ENCODE peak calls at places on chromosomes 7 and 10, in nine cellular contexts. V is GM12878, Z is endodermal cell, R is adipocyte, E is PC-3, M is IMR-90, O is mesendoderm, W is NT2/D1, J is HCT116. L is an unnamed sample. For H3K36me3, the result is how much of the 10 kb centered on the place peaks cover.

GRCh38 chr7:140027866-140028265 is 34.9 kb downstream of the PARP12 start:
- DNase-seq in V (no peak), Z (no peak), R (no peak), E (no peak), M (no peak), O (no peak), W (no peak), J (no peak), L (no peak)

GRCh38 chr10:24901686-24902399 is 50.6 kb downstream of the PRTFDC1 start:
- DNase-seq in V (peak), Z (no peak), R (peak), E (peak), M (peak), O (peak), W (no peak), J (peak), L (no peak)

GRCh38 chr7:64947252-64948000 is 43.4 kb downstream of the ZNF117 start:
- DNase-seq in V (no peak), Z (peak), R (peak), E (no peak), M (no peak), O (no peak), W (no peak), J (no peak), L (no peak)

GRCh38 chr10:76984559-76985443 is 652.8 kb downstream of the KCNMA1 start:
- DNase-seq in V (no peak), Z (peak), R (peak), E (peak), M (peak), O (peak), W (peak), J (peak), L (no peak)

GRCh38 chr10:62724465-62724864 is 80.1 kb upstream of the ADO start:
- DNase-seq in V (no peak), Z (no peak), R (no peak), E (no peak), M (no peak), O (no peak), W (no peak), J (peak), L (no peak)

GRCh38 chr10:93412801-93413200 is 69.3 kb downstream of the MYOF start:
- DNase-seq in V (no peak), Z (no peak), R (no peak), E (no peak), M (no peak), O (no peak), W (no peak), J (no peak), L (no peak)

GRCh38 chr7:37901236-37901827 is 15.3 kb downstream of the SFRP4 start:
- DNase-seq in V (no peak), Z (no peak), R (peak), E (peak), M (peak), O (peak), W (peak), J (peak), L (peak)

GRCh38 chr10:34655286-34656170 is 159.6 kb downstream of the PARD3 start:
- DNase-seq in V (no peak), Z (peak), R (peak), E (peak), M (peak), O (peak), W (peak), J (peak), L (peak)

GRCh38 chr10:132234860-132235259 is 48.1 kb downstream of the DPYSL4 start:
- DNase-seq in V (no peak), Z (no peak), R (no peak), E (no peak), M (no peak), O (no peak), W (no peak), J (no peak), L (no peak)

GRCh38 chr10:98067165-98067564 is 36.7 kb upstream of the CRTAC1 start:
- DNase-seq in V (no peak), Z (no peak), R (no peak), E (no peak), M (no peak), O (no peak), W (no peak), J (no peak), L (no peak)

GRCh38 chr7:24477807-24478655 is 95.2 kb upstream of the PALS2 start:
- DNase-seq in V (no peak), Z (peak), R (peak), E (peak), M (peak), O (peak), W (peak), J (no peak), L (no peak)

GRCh38 chr7:157573244-157573643 is 236.4 kb downstream of the DNAJB6 start:
- DNase-seq in V (no peak), Z (no peak), R (no peak), E (no peak), M (no peak), O (no peak), W (no peak), J (no peak), L (no peak)

GRCh38 chr10:62842983-62843382 is 26.8 kb upstream of the EGR2 start:
- DNase-seq in V (no peak), Z (no peak), R (no peak), E (no peak), M (no peak), O (no peak), W (no peak), J (no peak), L (no peak)

GRCh38 chr7:25235471-25235870 is 7.2 kb upstream of the NPVF start:
- DNase-seq in V (no peak), Z (no peak), R (no peak), E (no peak), M (no peak), O (no peak), W (no peak), J (no peak), L (no peak)

GRCh38 chr10:11401314-11402222 is 209.9 kb downstream of the USP6NL start:
- DNase-seq in V (no peak), Z (peak), R (no peak), E (no peak), M (no peak), O (no peak), W (no peak), J (no peak), L (no peak)

GRCh38 chr7:25288536-25289283 is 60.4 kb upstream of the NPVF start:
- DNase-seq in V (no peak), Z (no peak), R (no peak), E (no peak), M (no peak), O (no peak), W (no peak), J (no peak), L (no peak)

GRCh38 chr10:69160809-69161225 is 19.2 kb upstream of the SUPV3L1 start:
- DNase-seq in V (no peak), Z (no peak), R (peak), E (peak), M (peak), O (no peak), W (no peak), J (no peak), L (no peak)

GRCh38 chr7:128247640-128248194 is 6.6 kb downstream of the LEP start:
- DNase-seq in V (no peak), Z (no peak), R (peak), E (peak), M (peak), O (no peak), W (no peak), J (peak), L (no peak)

GRCh38 chr7:100802951-100803350 is 24.4 kb downstream of the EPHB4 start:
- DNase-seq in V (no peak), Z (no peak), R (peak), E (no peak), M (no peak), O (no peak), W (no peak), J (no peak), L (no peak)

GRCh38 chr10:8056891-8057331 is 2.4 kb downstream of the GATA3 start:
- DNase-seq in V (peak), Z (peak), R (no peak), E (no peak), M (no peak), O (no peak), W (no peak), J (no peak), L (no peak)

GRCh38 chr7:31633894-31634494 is 53.0 kb upstream of the PPP1R17 start:
- DNase-seq in V (no peak), Z (peak), R (peak), E (peak), M (peak), O (peak), W (peak), J (peak), L (peak)

GRCh38 chr7:100584677-100585510 is 1.0 kb downstream of the LRCH4 start:
- DNase-seq in V (no peak), Z (peak), R (peak), E (peak), M (peak), O (peak), W (no peak), J (no peak), L (no peak)

GRCh38 chr7:79051915-79052314 is 401.6 kb downstream of the MAGI2 start:
- DNase-seq in V (no peak), Z (no peak), R (no peak), E (no peak), M (peak), O (peak), W (no peak), J (no peak), L (no peak)

GRCh38 chr7:83457022-83457892 is 191.7 kb downstream of the SEMA3E start:
- DNase-seq in V (no peak), Z (no peak), R (peak), E (no peak), M (no peak), O (peak), W (no peak), J (no peak), L (no peak)

GRCh38 chr10:102409604-102410426 is 8.8 kb downstream of the PSD start:
- DNase-seq in V (no peak), Z (peak), R (peak), E (no peak), M (no peak), O (no peak), W (no peak), J (no peak), L (no peak)

GRCh38 chr7:28169166-28169713 is 11.4 kb downstream of the JAZF1 start:
- DNase-seq in V (no peak), Z (no peak), R (no peak), E (peak), M (peak), O (peak), W (no peak), J (no peak), L (no peak)

GRCh38 chr7:116434820-116435341 is 64.7 kb upstream of the CAV2 start:
- DNase-seq in V (no peak), Z (no peak), R (peak), E (peak), M (peak), O (no peak), W (no peak), J (peak), L (peak)

GRCh38 chr10:26199841-26200240 is 16.7 kb upstream of the GAD2 start:
- DNase-seq in V (no peak), Z (no peak), R (no peak), E (no peak), M (no peak), O (peak), W (no peak), J (no peak), L (no peak)

GRCh38 chr10:30988831-30989458 is 42.7 kb downstream of the ZNF438 start:
- DNase-seq in V (no peak), Z (no peak), R (peak), E (no peak), M (peak), O (no peak), W (no peak), J (no peak), L (no peak)

GRCh38 chr7:19663816-19664531 is 44.9 kb downstream of the POLR1F start:
- DNase-seq in V (peak), Z (no peak), R (peak), E (peak), M (no peak), O (no peak), W (no peak), J (no peak), L (no peak)

GRCh38 chr7:94655884-94656657 is at the start of gene SGCE:
- DNase-seq in V (peak), Z (peak), R (peak), E (peak), M (peak), O (peak), W (peak), J (peak), L (no peak)

GRCh38 chr10:114053946-114054345 is 10.3 kb downstream of the ADRB1 start:
- DNase-seq in V (no peak), Z (no peak), R (peak), E (no peak), M (no peak), O (no peak), W (no peak), J (no peak), L (no peak)

GRCh38 chr7:45682358-45682735 is 108.2 kb downstream of the ADCY1 start:
- DNase-seq in V (no peak), Z (peak), R (no peak), E (no peak), M (no peak), O (no peak), W (no peak), J (no peak), L (no peak)

GRCh38 chr7:66146701-66147100 is 32.1 kb downstream of the CRCP start:
- DNase-seq in V (no peak), Z (no peak), R (peak), E (no peak), M (peak), O (no peak), W (no peak), J (no peak), L (no peak)

GRCh38 chr7:98281757-98282652 is 519 bp downstream of the BRI3 start:
- DNase-seq in V (no peak), Z (no peak), R (peak), E (no peak), M (no peak), O (no peak), W (no peak), J (no peak), L (no peak)

GRCh38 chr7:98278408-98278807 is 3.1 kb upstream of the BRI3 start:
- DNase-seq in V (no peak), Z (no peak), R (no peak), E (no peak), M (no peak), O (no peak), W (no peak), J (no peak), L (no peak)

GRCh38 chr7:98280791-98281756 is at the start of gene BRI3:
- DNase-seq in V (peak), Z (peak), R (peak), E (peak), M (peak), O (peak), W (peak), J (peak), L (no peak)

GRCh38 chr7:98278936-98279335 is 2.5 kb upstream of the BRI3 start:
- DNase-seq in V (no peak), Z (no peak), R (no peak), E (no peak), M (no peak), O (no peak), W (no peak), J (no peak), L (no peak)

DNA sequence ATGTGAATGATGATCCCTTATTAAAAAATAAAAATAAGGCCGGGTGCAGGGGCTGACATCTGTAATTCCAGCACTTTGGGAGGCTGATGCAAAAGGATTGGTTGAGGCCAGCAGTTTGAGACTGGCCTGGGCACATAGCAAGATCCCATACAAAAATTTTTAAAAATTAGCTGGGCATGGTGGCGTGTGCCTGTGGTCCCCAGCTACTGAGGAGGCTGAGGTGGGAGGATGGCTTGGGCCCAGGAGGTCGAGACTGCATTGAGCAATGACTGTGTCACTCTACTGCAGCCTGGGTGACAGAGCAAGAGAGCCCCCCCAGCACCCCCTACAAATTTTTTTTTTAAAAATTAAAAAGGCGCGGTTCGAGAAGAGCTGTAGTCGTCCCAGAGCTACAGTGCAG is 1.2 kb upstream of the BRI3 start:
- DNase-seq in V (no peak), Z (no peak), R (no peak), E (no peak), M (no peak), O (no peak), W (no peak), J (no peak), L (no peak)
- H3K4me3 ChIP-seq in V (no peak), Z (peak), R (peak), E (peak), M (no peak), O (no peak), W (peak), J (peak), L (no peak)

GRCh38 chr7:99000904-99001442 is 122.6 kb downstream of the TRRAP start:
- DNase-seq in V (no peak), Z (peak), R (no peak), E (no peak), M (no peak), O (no peak), W (no peak), J (no peak), L (no peak)

GRCh38 chr7:99002146-99002826 is 124.0 kb downstream of the TRRAP start:
- DNase-seq in V (no peak), Z (no peak), R (no peak), E (no peak), M (no peak), O (no peak), W (no peak), J (no peak), L (no peak)

GRCh38 chr7:99000196-99000903 is 122.0 kb downstream of the TRRAP start:
- DNase-seq in V (no peak), Z (peak), R (no peak), E (no peak), M (no peak), O (no peak), W (no peak), J (no peak), L (no peak)

GRCh38 chr7:99002827-99003212 is 124.5 kb downstream of the TRRAP start:
- DNase-seq in V (no peak), Z (peak), R (no peak), E (no peak), M (no peak), O (no peak), W (no peak), J (no peak), L (no peak)

DNA sequence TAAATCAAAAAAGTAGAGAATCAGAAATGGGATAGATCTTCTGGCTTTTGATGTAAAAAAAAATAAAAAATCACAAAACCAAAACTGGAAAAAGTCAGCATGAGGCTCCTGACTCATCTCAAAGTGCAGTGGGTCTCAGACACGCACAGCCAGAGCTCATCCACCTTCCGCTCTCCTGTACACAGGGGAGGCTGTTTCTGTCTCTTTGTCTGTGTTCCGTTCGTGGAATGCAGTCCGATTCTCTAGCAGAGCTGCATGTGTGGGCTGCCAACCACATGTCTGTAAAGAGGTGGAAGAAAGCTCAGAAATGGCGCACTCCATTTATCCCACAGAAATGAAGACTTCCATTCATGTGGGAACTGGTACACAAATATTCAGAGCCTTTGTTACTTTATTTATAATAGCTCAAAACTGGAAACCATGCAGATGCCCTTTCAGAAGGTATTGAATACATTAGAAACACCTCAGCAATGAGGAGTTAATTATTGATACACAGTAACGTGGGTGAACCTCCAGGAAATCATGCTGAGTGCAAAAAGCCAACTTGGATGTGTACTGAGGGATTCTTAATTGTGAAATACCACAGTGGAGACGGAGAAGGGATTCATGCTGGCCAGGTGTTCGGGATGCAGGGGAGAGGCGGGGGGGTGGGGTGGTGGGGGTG is 123.3 kb downstream of the TRRAP start:
- DNase-seq in V (no peak), Z (no peak), R (no peak), E (no peak), M (no peak), O (no peak), W (no peak), J (no peak), L (no peak)
- H3K36me3 ChIP-seq in V (under half), Z (half or more), R (half or more), E (under half), M (half or more), O (under half), W (half or more), J (under half), L (half or more)

DNA sequence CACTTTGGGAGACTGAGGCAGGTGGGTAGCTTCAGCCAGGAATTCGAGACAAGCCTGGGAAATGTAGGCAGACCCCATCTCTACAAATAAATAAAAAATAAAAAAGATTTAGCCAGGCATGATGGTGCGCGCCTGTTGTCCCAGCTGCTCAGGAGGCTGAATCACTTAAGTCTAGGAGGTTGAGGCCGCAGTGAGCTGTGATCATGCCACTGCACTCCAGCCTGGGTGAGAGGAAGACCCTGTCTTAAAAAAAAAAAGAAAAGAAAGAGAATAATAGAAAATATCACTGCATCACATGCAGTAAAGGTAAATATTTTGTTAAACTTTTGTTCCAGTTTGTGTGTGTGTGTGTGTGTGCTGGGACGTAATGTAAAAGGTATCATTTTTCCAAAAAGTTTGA is 3.0 kb downstream of the STRIP2 start:
- DNase-seq in V (no peak), Z (no peak), R (no peak), E (no peak), M (no peak), O (no peak), W (no peak), J (no peak), L (no peak)
- H3K9ac ChIP-seq in V (no peak), Z (no peak), R (no peak), E (no peak), M (no peak), O (no peak), W (no peak), J (no peak), L (no peak)

DNA sequence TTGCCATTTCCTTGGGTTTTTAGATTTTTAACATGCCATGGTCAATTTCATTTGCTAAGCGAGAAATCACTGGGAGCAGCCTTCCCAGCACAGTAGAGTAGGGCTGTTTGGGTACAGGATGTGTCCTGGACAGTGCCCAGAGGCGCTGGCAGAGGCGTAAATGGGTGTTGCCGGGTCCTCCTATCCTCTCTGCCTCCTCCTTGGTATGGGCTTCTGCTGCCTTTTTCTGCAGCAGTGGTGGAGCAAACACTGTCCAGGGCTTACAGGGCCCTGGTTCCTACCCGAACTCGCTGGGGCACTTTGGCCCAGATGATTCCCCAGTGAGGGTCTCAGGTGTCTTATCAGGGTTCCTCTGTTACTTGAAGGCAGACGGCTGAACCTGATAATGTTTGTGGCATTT is 298.4 kb downstream of the RPS24 start:
- DNase-seq in V (no peak), Z (no peak), R (no peak), E (no peak), M (no peak), O (no peak), W (no peak), J (no peak), L (no peak)
- H3K4me3 ChIP-seq in V (no peak), Z (no peak), R (peak), E (no peak), M (no peak), O (no peak), W (no peak), J (no peak), L (no peak)

GRCh38 chr10:1120761-1121160 is 64.6 kb downstream of the WDR37 start:
- DNase-seq in V (no peak), Z (no peak), R (no peak), E (no peak), M (no peak), O (no peak), W (no peak), J (no peak), L (no peak)
- H3K36me3 ChIP-seq in V (under half), Z (under half), R (half or more), E (under half), M (half or more), O (under half), W (half or more), J (under half), L (under half)